ENCODE peak calls at places on chromosomes 4 and X, in five cellular contexts. E, T, B, P and W are unnamed samples.

GRCh38 chrX:46916273-46916672 is 4.1 kb downstream of the JADE3 start:
- DNase-seq in E (no peak), T (no peak), B (no peak), P (no peak), W (no peak)

GRCh38 chrX:72060196-72060974 is 71.3 kb downstream of the RTL5 start:
- DNase-seq in E (peak; percentile 11), T (peak; percentile 77), B (no peak), P (no peak), W (no peak)

GRCh38 chrX:136495043-136495442 is 2.3 kb upstream of the HTATSF1 start:
- DNase-seq in E (no peak), T (no peak), B (no peak), P (no peak), W (no peak)

GRCh38 chrX:154332561-154332960 is 37.0 kb downstream of the TKTL1 start:
- DNase-seq in E (no peak), T (no peak), B (no peak), P (no peak), W (no peak)

GRCh38 chrX:79556750-79557149 is 189.6 kb upstream of the ITM2A start:
- DNase-seq in E (no peak), T (no peak), B (no peak), P (no peak), W (no peak)

GRCh38 chrX:63656871-63657580 is 128.0 kb downstream of the ARHGEF9 start:
- DNase-seq in E (no peak), T (no peak), B (no peak), P (no peak), W (peak; percentile 66)

GRCh38 chr4:24857996-24858395 is 54.8 kb downstream of the CCDC149 start:
- DNase-seq in E (no peak), T (no peak), B (no peak), P (no peak), W (no peak)

GRCh38 chr4:128793859-128794667 is 15.4 kb upstream of the JADE1 start:
- DNase-seq in E (no peak), T (no peak), B (no peak), P (no peak), W (peak; percentile 23)

GRCh38 chrX:150478496-150479492 is 89.6 kb upstream of the MTM1 start:
- DNase-seq in E (no peak), T (no peak), B (peak; percentile 7), P (no peak), W (no peak)

GRCh38 chr4:108049406-108049805 is 59.7 kb downstream of the HADH start:
- DNase-seq in E (no peak), T (no peak), B (no peak), P (no peak), W (no peak)

GRCh38 chr4:149896428-149896827 is 80.8 kb upstream of the IQCM start:
- DNase-seq in E (no peak), T (no peak), B (no peak), P (peak; percentile 45), W (no peak)

GRCh38 chr4:152696764-152697250 is 17.0 kb upstream of the TMEM154 start:
- DNase-seq in E (peak; percentile 60), T (no peak), B (peak; percentile 30), P (peak; percentile 69), W (peak; percentile 95)

GRCh38 chrX:79117078-79117477 is 27.4 kb upstream of the GPR174 start:
- DNase-seq in E (no peak), T (no peak), B (no peak), P (no peak), W (no peak)

GRCh38 chr4:159639924-159640323 is 537.0 kb downstream of the RAPGEF2 start:
- DNase-seq in E (no peak), T (no peak), B (no peak), P (no peak), W (peak; percentile 18)

GRCh38 chrX:119729408-119730201 is 28.8 kb upstream of the SOWAHD start:
- DNase-seq in E (peak; percentile 3), T (no peak), B (peak; percentile 38), P (peak; percentile 28), W (peak; percentile 20)

GRCh38 chrX:78199851-78200250 is 60.4 kb upstream of the TAF9B start:
- DNase-seq in E (no peak), T (no peak), B (peak; percentile 3), P (peak; percentile 11), W (no peak)

GRCh38 chr4:184648220-184649025 is 824 bp downstream of the CASP3 start:
- DNase-seq in E (no peak), T (peak; percentile 87), B (no peak), P (peak; percentile 30), W (peak; percentile 50)

GRCh38 chr4:168694669-168695068 is 197.8 kb downstream of the PALLD start:
- DNase-seq in E (no peak), T (no peak), B (no peak), P (no peak), W (peak; percentile 87)

GRCh38 chrX:133674726-133675470 is 259.6 kb upstream of the GPC4 start:
- DNase-seq in E (no peak), T (no peak), B (no peak), P (peak; percentile 12), W (peak; percentile 62)

GRCh38 chr4:185774815-185775684 is 36.9 kb downstream of the SORBS2 start:
- DNase-seq in E (no peak), T (peak; percentile 87), B (no peak), P (no peak), W (no peak)

GRCh38 chr4:73735231-73735630 is 5.1 kb upstream of the CXCL8 start:
- DNase-seq in E (no peak), T (no peak), B (no peak), P (no peak), W (no peak)

GRCh38 chrX:36898301-36898700 is 109.9 kb upstream of the FAM47C start:
- DNase-seq in E (no peak), T (no peak), B (no peak), P (no peak), W (peak; percentile 1)

GRCh38 chr4:108466936-108467902 is 153.2 kb upstream of the RPL34 start:
- DNase-seq in E (no peak), T (no peak), B (no peak), P (peak; percentile 72), W (peak; percentile 85)

GRCh38 chrX:46255066-46255465 is 290.2 kb downstream of the ZNF674 start:
- DNase-seq in E (no peak), T (no peak), B (no peak), P (no peak), W (no peak)

GRCh38 chr4:141246243-141246642 is 25.5 kb downstream of the ZNF330 start:
- DNase-seq in E (no peak), T (no peak), B (no peak), P (no peak), W (no peak)

GRCh38 chr4:7194251-7195137 is 2.2 kb downstream of the SORCS2 start:
- DNase-seq in E (no peak), T (peak; percentile 60), B (no peak), P (no peak), W (no peak)

GRCh38 chrX:118974088-118974907 is at the start of gene LONRF3:
- DNase-seq in E (peak; percentile 43), T (peak; percentile 89), B (peak; percentile 37), P (peak; percentile 44), W (no peak)

GRCh38 chr4:35247047-35247446 is 997.3 kb downstream of the ARAP2 start:
- DNase-seq in E (no peak), T (no peak), B (no peak), P (no peak), W (peak; percentile 16)

GRCh38 chr4:99301376-99302164 is 10.8 kb upstream of the ADH1A start:
- DNase-seq in E (no peak), T (no peak), B (no peak), P (no peak), W (no peak)

GRCh38 chrX:69093960-69094935 is 71.0 kb downstream of the PJA1 start:
- DNase-seq in E (peak; percentile 27), T (no peak), B (peak; percentile 1), P (peak; percentile 29), W (no peak)

GRCh38 chr4:148831945-148832344 is 389.7 kb upstream of the NR3C2 start:
- DNase-seq in E (no peak), T (no peak), B (no peak), P (peak; percentile 72), W (peak; percentile 94)

GRCh38 chr4:46073778-46074177 is 50.1 kb downstream of the GABRG1 start:
- DNase-seq in E (no peak), T (no peak), B (no peak), P (no peak), W (no peak)

GRCh38 chr4:85756938-85757337 is 282.0 kb downstream of the ARHGAP24 start:
- DNase-seq in E (no peak), T (no peak), B (no peak), P (peak; percentile 14), W (no peak)